ENCODE peak calls at places on chromosomes 4 and X, in nine cellular contexts. N, K, P, X, Q, O, H, Z and C are unnamed samples.
A peak's percentile ranks its signal among the peaks of the same experiment; 100 is the strongest.

GRCh38 chr4:27005512-27006246 is 145.0 kb downstream of the STIM2 start:
- DNase-seq in N (no peak), K (no peak), P (no peak), X (peak; percentile 65), Q (no peak), O (peak; percentile 32), H (no peak), Z (no peak), C (peak; percentile 60)

GRCh38 chr4:929970-930625 is 2.0 kb downstream of the GAK start:
- DNase-seq in N (no peak), K (peak; percentile 52), P (no peak), X (peak; percentile 18), Q (peak; percentile 23), O (no peak), H (no peak), Z (no peak), C (no peak)

GRCh38 chrX:40152706-40153334 is 55.1 kb upstream of the BCOR start:
- DNase-seq in N (no peak), K (peak; percentile 81), P (no peak), X (no peak), Q (no peak), O (no peak), H (no peak), Z (peak; percentile 75), C (no peak)

GRCh38 chrX:46165411-46165810 is 379.8 kb downstream of the ZNF674 start:
- DNase-seq in N (no peak), K (no peak), P (no peak), X (peak; percentile 87), Q (no peak), O (no peak), H (no peak), Z (no peak), C (peak; percentile 13)

GRCh38 chr4:119286377-119287002 is 35.4 kb downstream of the FABP2 start:
- DNase-seq in N (no peak), K (no peak), P (peak; percentile 19), X (peak; percentile 69), Q (peak; percentile 43), O (peak; percentile 50), H (no peak), Z (peak; percentile 29), C (peak; percentile 77)

GRCh38 chr4:163063891-163064290 is 102.8 kb downstream of the NAF1 start:
- DNase-seq in N (no peak), K (no peak), P (no peak), X (peak; percentile 1), Q (no peak), O (peak; percentile 68), H (no peak), Z (no peak), C (no peak)

GRCh38 chr4:88963817-88964216 is 93.2 kb downstream of the FAM13A start:
- DNase-seq in N (no peak), K (no peak), P (no peak), X (peak; percentile 81), Q (no peak), O (no peak), H (no peak), Z (no peak), C (no peak)

GRCh38 chr4:3655485-3656429 is 110.4 kb upstream of the ADRA2C start:
- DNase-seq in N (no peak), K (no peak), P (no peak), X (no peak), Q (no peak), O (no peak), H (no peak), Z (no peak), C (no peak)

GRCh38 chr4:65658117-65658516 is 12.2 kb downstream of the EPHA5 start:
- DNase-seq in N (no peak), K (no peak), P (no peak), X (no peak), Q (no peak), O (no peak), H (no peak), Z (no peak), C (no peak)

GRCh38 chr4:6939761-6940743 is 30.4 kb downstream of the TBC1D14 start:
- DNase-seq in N (no peak), K (no peak), P (no peak), X (no peak), Q (peak; percentile 36), O (no peak), H (no peak), Z (no peak), C (no peak)

GRCh38 chr4:86450861-86451260 is 91.0 kb upstream of the MAPK10 start:
- DNase-seq in N (no peak), K (no peak), P (no peak), X (no peak), Q (no peak), O (no peak), H (no peak), Z (no peak), C (no peak)

GRCh38 chr4:57504139-57504538 is 394.0 kb upstream of the IGFBP7 start:
- DNase-seq in N (no peak), K (no peak), P (no peak), X (no peak), Q (no peak), O (no peak), H (peak; percentile 5), Z (no peak), C (no peak)

GRCh38 chrX:43655961-43656494 is at the start of gene MAOA:
- DNase-seq in N (peak; percentile 10), K (peak; percentile 87), P (peak; percentile 50), X (peak; percentile 41), Q (peak; percentile 28), O (no peak), H (no peak), Z (peak; percentile 78), C (no peak)

GRCh38 chr4:111031180-111031579 is 408.3 kb upstream of the PITX2 start:
- DNase-seq in N (no peak), K (no peak), P (no peak), X (no peak), Q (no peak), O (peak; percentile 6), H (no peak), Z (no peak), C (no peak)

GRCh38 chrX:154804564-154804956 is 725 bp downstream of the MPP1 start:
- DNase-seq in N (no peak), K (no peak), P (no peak), X (no peak), Q (no peak), O (no peak), H (no peak), Z (no peak), C (no peak)

GRCh38 chrX:155874571-155875244 is 6.4 kb upstream of the VAMP7 start:
- DNase-seq in N (no peak), K (no peak), P (no peak), X (peak; percentile 2), Q (no peak), O (no peak), H (no peak), Z (no peak), C (no peak)

GRCh38 chrX:33194289-33194688 is 17.1 kb downstream of the DMD start:
- DNase-seq in N (no peak), K (no peak), P (no peak), X (no peak), Q (no peak), O (no peak), H (no peak), Z (no peak), C (no peak)

GRCh38 chr4:94472056-94472826 is 20.5 kb downstream of the PDLIM5 start:
- DNase-seq in N (no peak), K (no peak), P (no peak), X (peak; percentile 53), Q (no peak), O (no peak), H (no peak), Z (no peak), C (peak; percentile 62)

GRCh38 chr4:121706595-121707021 is 9.8 kb upstream of the ANXA5 start:
- DNase-seq in N (peak; percentile 42), K (no peak), P (peak; percentile 79), X (peak; percentile 85), Q (peak; percentile 86), O (peak; percentile 76), H (no peak), Z (no peak), C (peak; percentile 79)

GRCh38 chr4:6372649-6373525 is 99.5 kb downstream of the PPP2R2C start:
- DNase-seq in N (no peak), K (no peak), P (peak; percentile 37), X (no peak), Q (peak; percentile 52), O (peak; percentile 40), H (peak; percentile 13), Z (no peak), C (no peak)

GRCh38 chr4:80112236-80112635 is 39.2 kb upstream of the ANTXR2 start:
- DNase-seq in N (no peak), K (no peak), P (no peak), X (no peak), Q (no peak), O (no peak), H (no peak), Z (peak; percentile 57), C (no peak)

GRCh38 chr4:97938141-97938540 is 205.1 kb downstream of the STPG2 start:
- DNase-seq in N (no peak), K (no peak), P (no peak), X (no peak), Q (no peak), O (no peak), H (no peak), Z (no peak), C (no peak)

GRCh38 chrX:46571423-46572294 is 1.9 kb upstream of the CHST7 start:
- DNase-seq in N (no peak), K (no peak), P (peak; percentile 9), X (no peak), Q (no peak), O (no peak), H (no peak), Z (no peak), C (no peak)

GRCh38 chr4:176945314-176945713 is 152.6 kb upstream of the VEGFC start:
- DNase-seq in N (no peak), K (no peak), P (no peak), X (peak; percentile 7), Q (no peak), O (no peak), H (no peak), Z (no peak), C (no peak)

GRCh38 chr4:2619459-2619858 is 83.0 kb downstream of the FAM193A start:
- DNase-seq in N (no peak), K (no peak), P (no peak), X (no peak), Q (no peak), O (no peak), H (no peak), Z (no peak), C (no peak)